ENCODE peak calls at places on chromosomes 2 and 18, in six cellular contexts. One of them, this sample, is unnamed.

GRCh38 chr2:160388464-160389263 is 104.9 kb downstream of the RBMS1 start:
- DNase-seq in neural progenitor cell: peak; percentile 48
- DNase-seq in gastrocnemius medialis: no peak
- DNase-seq in suprapubic skin: peak; percentile 78
- DNase-seq in colonic mucosa: peak; percentile 43
- DNase-seq in psoas muscle: no peak
- DNase-seq in this sample: no peak

GRCh38 chr2:63056309-63057065 is 5.9 kb downstream of the OTX1 start:
- DNase-seq in colonic mucosa: peak; percentile 46
- DNase-seq in gastrocnemius medialis: no peak
- DNase-seq in neural progenitor cell: peak; percentile 90
- DNase-seq in suprapubic skin: no peak
- DNase-seq in psoas muscle: peak; percentile 28
- DNase-seq in this sample: no peak

GRCh38 chr2:209579236-209579749 is 155.4 kb downstream of the MAP2 start:
- DNase-seq in gastrocnemius medialis: no peak
- DNase-seq in neural progenitor cell: peak; percentile 66
- DNase-seq in suprapubic skin: no peak
- DNase-seq in colonic mucosa: no peak
- DNase-seq in psoas muscle: no peak
- DNase-seq in this sample: peak; percentile 12

GRCh38 chr2:12555012-12555645 is 161.6 kb upstream of the TRIB2 start:
- DNase-seq in neural progenitor cell: peak; percentile 49
- DNase-seq in suprapubic skin: no peak
- DNase-seq in psoas muscle: no peak
- DNase-seq in colonic mucosa: no peak
- DNase-seq in gastrocnemius medialis: no peak
- DNase-seq in this sample: peak; percentile 34

GRCh38 chr2:132620115-132620514 is 49.9 kb downstream of the LYPD1 start:
- DNase-seq in suprapubic skin: no peak
- DNase-seq in gastrocnemius medialis: no peak
- DNase-seq in colonic mucosa: no peak
- DNase-seq in neural progenitor cell: no peak
- DNase-seq in psoas muscle: no peak
- DNase-seq in this sample: no peak

GRCh38 chr2:227374158-227374557 is 4.9 kb downstream of the TM4SF20 start:
- DNase-seq in neural progenitor cell: no peak
- DNase-seq in colonic mucosa: no peak
- DNase-seq in gastrocnemius medialis: no peak
- DNase-seq in psoas muscle: no peak
- DNase-seq in suprapubic skin: no peak
- DNase-seq in this sample: no peak

GRCh38 chr18:8367217-8367988 is 241.8 kb upstream of the RAB12 start:
- DNase-seq in suprapubic skin: no peak
- DNase-seq in gastrocnemius medialis: peak; percentile 9
- DNase-seq in neural progenitor cell: peak; percentile 90
- DNase-seq in psoas muscle: peak; percentile 39
- DNase-seq in colonic mucosa: peak; percentile 53
- DNase-seq in this sample: no peak

GRCh38 chr2:14978836-14979235 is 346.3 kb downstream of the LRATD1 start:
- DNase-seq in neural progenitor cell: no peak
- DNase-seq in colonic mucosa: no peak
- DNase-seq in gastrocnemius medialis: no peak
- DNase-seq in suprapubic skin: no peak
- DNase-seq in psoas muscle: no peak
- DNase-seq in this sample: no peak

GRCh38 chr18:25496544-25496943 is 144.6 kb upstream of the ZNF521 start:
- DNase-seq in suprapubic skin: no peak
- DNase-seq in psoas muscle: no peak
- DNase-seq in gastrocnemius medialis: no peak
- DNase-seq in colonic mucosa: no peak
- DNase-seq in neural progenitor cell: no peak
- DNase-seq in this sample: no peak

GRCh38 chr2:96824079-96824870 is 8.2 kb downstream of the CNNM3 start:
- DNase-seq in neural progenitor cell: no peak
- DNase-seq in psoas muscle: no peak
- DNase-seq in gastrocnemius medialis: no peak
- DNase-seq in suprapubic skin: no peak
- DNase-seq in colonic mucosa: no peak
- DNase-seq in this sample: peak; percentile 25

GRCh38 chr2:217788669-217789002 is 214.2 kb downstream of the TNS1 start:
- DNase-seq in psoas muscle: no peak
- DNase-seq in colonic mucosa: no peak
- DNase-seq in neural progenitor cell: no peak
- DNase-seq in suprapubic skin: no peak
- DNase-seq in gastrocnemius medialis: no peak
- DNase-seq in this sample: no peak

GRCh38 chr2:191056218-191056617 is 42.2 kb upstream of the STAT1 start:
- DNase-seq in gastrocnemius medialis: no peak
- DNase-seq in psoas muscle: no peak
- DNase-seq in neural progenitor cell: no peak
- DNase-seq in colonic mucosa: no peak
- DNase-seq in suprapubic skin: no peak
- DNase-seq in this sample: no peak

GRCh38 chr2:234368861-234369261 is 128.0 kb downstream of the ARL4C start:
- DNase-seq in gastrocnemius medialis: peak; percentile 13
- DNase-seq in suprapubic skin: no peak
- DNase-seq in colonic mucosa: no peak
- DNase-seq in neural progenitor cell: peak; percentile 12
- DNase-seq in psoas muscle: no peak
- DNase-seq in this sample: no peak

GRCh38 chr2:7015007-7015950 is 98.1 kb downstream of the RNF144A start:
- DNase-seq in neural progenitor cell: no peak
- DNase-seq in psoas muscle: no peak
- DNase-seq in suprapubic skin: no peak
- DNase-seq in gastrocnemius medialis: no peak
- DNase-seq in colonic mucosa: no peak
- DNase-seq in this sample: no peak

GRCh38 chr2:119483395-119483753 is 40.9 kb downstream of the SCTR start:
- DNase-seq in colonic mucosa: no peak
- DNase-seq in neural progenitor cell: no peak
- DNase-seq in suprapubic skin: peak; percentile 51
- DNase-seq in gastrocnemius medialis: no peak
- DNase-seq in psoas muscle: no peak
- DNase-seq in this sample: no peak

GRCh38 chr18:9792565-9793226 is 84.6 kb downstream of the RAB31 start:
- DNase-seq in gastrocnemius medialis: no peak
- DNase-seq in colonic mucosa: no peak
- DNase-seq in psoas muscle: no peak
- DNase-seq in neural progenitor cell: peak; percentile 64
- DNase-seq in suprapubic skin: no peak
- DNase-seq in this sample: no peak

GRCh38 chr2:73979021-73979420 is 5.7 kb upstream of the TET3 start:
- DNase-seq in colonic mucosa: no peak
- DNase-seq in psoas muscle: no peak
- DNase-seq in suprapubic skin: no peak
- DNase-seq in neural progenitor cell: no peak
- DNase-seq in gastrocnemius medialis: no peak
- DNase-seq in this sample: no peak

GRCh38 chr2:158740591-158740990 is 54.5 kb upstream of the DAPL1 start:
- DNase-seq in psoas muscle: no peak
- DNase-seq in gastrocnemius medialis: no peak
- DNase-seq in colonic mucosa: no peak
- DNase-seq in neural progenitor cell: no peak
- DNase-seq in suprapubic skin: no peak
- DNase-seq in this sample: peak; percentile 40

GRCh38 chr2:207253946-207254345 is 88.2 kb upstream of the KLF7 start:
- DNase-seq in colonic mucosa: no peak
- DNase-seq in neural progenitor cell: no peak
- DNase-seq in suprapubic skin: no peak
- DNase-seq in gastrocnemius medialis: no peak
- DNase-seq in psoas muscle: no peak
- DNase-seq in this sample: peak; percentile 85

GRCh38 chr2:163730556-163730955 is 5.3 kb downstream of the FIGN start:
- DNase-seq in gastrocnemius medialis: no peak
- DNase-seq in colonic mucosa: no peak
- DNase-seq in suprapubic skin: no peak
- DNase-seq in psoas muscle: no peak
- DNase-seq in neural progenitor cell: no peak
- DNase-seq in this sample: no peak

GRCh38 chr2:118881490-118882129 is 34.2 kb upstream of the EN1 start:
- DNase-seq in psoas muscle: no peak
- DNase-seq in suprapubic skin: no peak
- DNase-seq in gastrocnemius medialis: peak; percentile 16
- DNase-seq in neural progenitor cell: peak; percentile 77
- DNase-seq in colonic mucosa: peak; percentile 74
- DNase-seq in this sample: peak; percentile 25

GRCh38 chr18:54358495-54358793 is 738 bp downstream of the C18orf54 start:
- DNase-seq in psoas muscle: no peak
- DNase-seq in neural progenitor cell: no peak
- DNase-seq in suprapubic skin: no peak
- DNase-seq in colonic mucosa: no peak
- DNase-seq in gastrocnemius medialis: no peak
- DNase-seq in this sample: peak; percentile 19

GRCh38 chr2:239303711-239304532 is 96.9 kb downstream of the HDAC4 start:
- DNase-seq in colonic mucosa: no peak
- DNase-seq in neural progenitor cell: peak; percentile 32
- DNase-seq in gastrocnemius medialis: no peak
- DNase-seq in psoas muscle: no peak
- DNase-seq in suprapubic skin: peak; percentile 59
- DNase-seq in this sample: no peak

GRCh38 chr2:4745596-4745995 is 946.6 kb upstream of the SOX11 start:
- DNase-seq in suprapubic skin: no peak
- DNase-seq in gastrocnemius medialis: no peak
- DNase-seq in colonic mucosa: no peak
- DNase-seq in neural progenitor cell: no peak
- DNase-seq in psoas muscle: no peak
- DNase-seq in this sample: no peak

GRCh38 chr2:169260246-169260645 is 102.1 kb downstream of the LRP2 start:
- DNase-seq in neural progenitor cell: peak; percentile 35
- DNase-seq in colonic mucosa: no peak
- DNase-seq in psoas muscle: no peak
- DNase-seq in suprapubic skin: no peak
- DNase-seq in gastrocnemius medialis: no peak
- DNase-seq in this sample: no peak

GRCh38 chr18:59454909-59455727 is 96.1 kb upstream of the LMAN1 start:
- DNase-seq in neural progenitor cell: peak; percentile 35
- DNase-seq in suprapubic skin: no peak
- DNase-seq in psoas muscle: no peak
- DNase-seq in colonic mucosa: no peak
- DNase-seq in gastrocnemius medialis: no peak
- DNase-seq in this sample: no peak

GRCh38 chr2:233440314-233440713 is 86.0 kb downstream of the DGKD start:
- DNase-seq in colonic mucosa: no peak
- DNase-seq in psoas muscle: no peak
- DNase-seq in gastrocnemius medialis: no peak
- DNase-seq in neural progenitor cell: no peak
- DNase-seq in suprapubic skin: peak; percentile 39
- DNase-seq in this sample: no peak

GRCh38 chr2:129806985-129807384 is 172.5 kb upstream of the RAB6C start:
- DNase-seq in gastrocnemius medialis: no peak
- DNase-seq in colonic mucosa: no peak
- DNase-seq in suprapubic skin: no peak
- DNase-seq in neural progenitor cell: no peak
- DNase-seq in psoas muscle: no peak
- DNase-seq in this sample: no peak

GRCh38 chr2:23794234-23794633 is 132.7 kb downstream of the ATAD2B start:
- DNase-seq in neural progenitor cell: no peak
- DNase-seq in psoas muscle: no peak
- DNase-seq in colonic mucosa: no peak
- DNase-seq in suprapubic skin: no peak
- DNase-seq in gastrocnemius medialis: no peak
- DNase-seq in this sample: no peak

GRCh38 chr2:242088471-242089212 is 219.1 kb downstream of the RTP5 start:
- DNase-seq in neural progenitor cell: peak; percentile 94
- DNase-seq in colonic mucosa: peak; percentile 96
- DNase-seq in suprapubic skin: peak; percentile 94
- DNase-seq in gastrocnemius medialis: peak; percentile 87
- DNase-seq in psoas muscle: peak; percentile 92
- DNase-seq in this sample: peak; percentile 68
- H3K4me3 ChIP-seq in neural progenitor cell: peak overlapping the region; percentile 70
- H3K4me3 ChIP-seq in colonic mucosa: peak overlapping the region; percentile 70
- H3K4me3 ChIP-seq in suprapubic skin: peak overlapping the region; percentile 94
- H3K4me3 ChIP-seq in gastrocnemius medialis: peak overlapping the region; percentile 79
- H3K4me3 ChIP-seq in psoas muscle: peak overlapping the region; percentile 87
- H3K4me3 ChIP-seq in this sample: peak overlapping the region; percentile 77

DNA sequence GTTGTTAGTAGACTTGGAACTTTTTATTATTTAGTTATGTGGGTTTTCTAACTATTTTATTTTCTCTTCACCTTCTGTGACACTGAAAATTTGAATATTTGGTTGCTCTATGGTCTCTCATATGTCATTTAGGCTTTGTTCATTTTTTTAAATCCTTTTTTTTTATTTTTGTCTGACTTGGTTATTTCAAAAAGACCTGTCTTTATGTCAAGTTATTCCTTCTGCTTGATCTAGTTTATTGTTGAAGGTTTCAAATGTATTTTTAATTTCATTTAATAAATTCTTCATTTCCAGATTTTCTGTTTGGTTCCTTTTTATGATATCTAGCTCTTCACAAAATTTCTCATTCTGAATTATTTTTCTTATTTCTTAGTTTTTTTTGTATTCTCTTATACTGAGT is 160.6 kb upstream of the ATP5MC3 start:
- DNase-seq in psoas muscle: no peak
- DNase-seq in neural progenitor cell: no peak
- DNase-seq in suprapubic skin: no peak
- DNase-seq in colonic mucosa: no peak
- DNase-seq in gastrocnemius medialis: no peak
- DNase-seq in this sample: no peak
- TF ChIP-seq CTCF in psoas muscle: no peak
- TF ChIP-seq CTCF in neural progenitor cell: no peak
- TF ChIP-seq CTCF in suprapubic skin: no peak
- TF ChIP-seq CTCF in colonic mucosa: no peak
- TF ChIP-seq CTCF in gastrocnemius medialis: no peak
- TF ChIP-seq CTCF in this sample: no peak

GRCh38 chr2:20064421-20064820 is 13.0 kb upstream of the LAPTM4A start:
- DNase-seq in psoas muscle: no peak
- DNase-seq in colonic mucosa: no peak
- DNase-seq in suprapubic skin: no peak
- DNase-seq in gastrocnemius medialis: no peak
- DNase-seq in neural progenitor cell: no peak
- DNase-seq in this sample: no peak

GRCh38 chr2:20064841-20065240 is 13.4 kb upstream of the LAPTM4A start:
- DNase-seq in colonic mucosa: no peak
- DNase-seq in suprapubic skin: no peak
- DNase-seq in gastrocnemius medialis: no peak
- DNase-seq in psoas muscle: no peak
- DNase-seq in neural progenitor cell: no peak
- DNase-seq in this sample: no peak

GRCh38 chr2:20061940-20062339 is 10.5 kb upstream of the LAPTM4A start:
- DNase-seq in colonic mucosa: no peak
- DNase-seq in psoas muscle: no peak
- DNase-seq in neural progenitor cell: no peak
- DNase-seq in gastrocnemius medialis: no peak
- DNase-seq in suprapubic skin: no peak
- DNase-seq in this sample: no peak

GRCh38 chr2:20061476-20061875 is 10.0 kb upstream of the LAPTM4A start:
- DNase-seq in psoas muscle: no peak
- DNase-seq in neural progenitor cell: no peak
- DNase-seq in colonic mucosa: no peak
- DNase-seq in gastrocnemius medialis: no peak
- DNase-seq in suprapubic skin: no peak
- DNase-seq in this sample: no peak

GRCh38 chr2:20062615-20063545 is 11.5 kb upstream of the LAPTM4A start:
- DNase-seq in colonic mucosa: no peak
- DNase-seq in psoas muscle: peak; percentile 56
- DNase-seq in gastrocnemius medialis: no peak
- DNase-seq in suprapubic skin: no peak
- DNase-seq in neural progenitor cell: no peak
- DNase-seq in this sample: peak; percentile 90
- H3K27ac ChIP-seq in colonic mucosa: peak overlapping the region; percentile 24
- H3K27ac ChIP-seq in psoas muscle: peak overlapping the region; percentile 41
- H3K27ac ChIP-seq in gastrocnemius medialis: peak overlapping the region; percentile 44
- H3K27ac ChIP-seq in suprapubic skin: no peak overlapping the region
- H3K27ac ChIP-seq in neural progenitor cell: no peak overlapping the region
- H3K27ac ChIP-seq in this sample: peak overlapping the region; percentile 80

GRCh38 chr2:27264253-27264752 is 1.5 kb upstream of the SLC30A3 start:
- DNase-seq in psoas muscle: no peak
- DNase-seq in gastrocnemius medialis: no peak
- DNase-seq in suprapubic skin: no peak
- DNase-seq in neural progenitor cell: peak; percentile 58
- DNase-seq in colonic mucosa: no peak
- DNase-seq in this sample: no peak
- H3K4me3 ChIP-seq in psoas muscle: peak overlapping the region; percentile 71
- H3K4me3 ChIP-seq in gastrocnemius medialis: peak overlapping the region; percentile 51
- H3K4me3 ChIP-seq in suprapubic skin: peak overlapping the region; percentile 52
- H3K4me3 ChIP-seq in neural progenitor cell: peak overlapping the region; percentile 58
- H3K4me3 ChIP-seq in colonic mucosa: peak overlapping the region; percentile 19
- H3K4me3 ChIP-seq in this sample: no peak overlapping the region